ENCODE peak calls at places on chromosomes 2 and 18, in six cellular contexts. One of them, this sample, is unnamed.

GRCh38 chr2:151766421-151767153 is 32.3 kb upstream of the NEB start:
- DNase-seq in left colon: no peak
- DNase-seq in T-helper 17 cell: no peak
- DNase-seq in iris pigment epithelial cell: peak
- DNase-seq in MM.1S: no peak
- DNase-seq in RKO: no peak
- DNase-seq in this sample: no peak

GRCh38 chr2:127004893-127005600 is 101.9 kb downstream of the BIN1 start:
- DNase-seq in iris pigment epithelial cell: no peak
- DNase-seq in RKO: no peak
- DNase-seq in T-helper 17 cell: no peak
- DNase-seq in MM.1S: no peak
- DNase-seq in left colon: no peak
- DNase-seq in this sample: no peak

GRCh38 chr2:85754313-85755095 is 713 bp downstream of the ATOH8 start:
- DNase-seq in T-helper 17 cell: no peak
- DNase-seq in left colon: peak
- DNase-seq in iris pigment epithelial cell: peak
- DNase-seq in RKO: no peak
- DNase-seq in MM.1S: peak
- DNase-seq in this sample: peak

GRCh38 chr2:238461051-238461450 is 34.3 kb downstream of the ASB1 start:
- DNase-seq in RKO: no peak
- DNase-seq in T-helper 17 cell: no peak
- DNase-seq in MM.1S: no peak
- DNase-seq in iris pigment epithelial cell: no peak
- DNase-seq in left colon: no peak
- DNase-seq in this sample: no peak

GRCh38 chr18:53657257-53657656 is 567.2 kb downstream of the MBD2 start:
- DNase-seq in left colon: no peak
- DNase-seq in T-helper 17 cell: no peak
- DNase-seq in RKO: no peak
- DNase-seq in iris pigment epithelial cell: no peak
- DNase-seq in MM.1S: no peak
- DNase-seq in this sample: no peak

GRCh38 chr2:201600906-201601305 is 42.4 kb downstream of the TMEM237 start:
- DNase-seq in MM.1S: no peak
- DNase-seq in left colon: no peak
- DNase-seq in T-helper 17 cell: no peak
- DNase-seq in iris pigment epithelial cell: peak
- DNase-seq in RKO: no peak
- DNase-seq in this sample: no peak

GRCh38 chr2:403682-404081 is 115.8 kb upstream of the ALKAL2 start:
- DNase-seq in T-helper 17 cell: no peak
- DNase-seq in MM.1S: no peak
- DNase-seq in left colon: no peak
- DNase-seq in iris pigment epithelial cell: no peak
- DNase-seq in RKO: no peak
- DNase-seq in this sample: no peak

GRCh38 chr18:69400976-69401474 is 337 bp downstream of the DOK6 start:
- DNase-seq in iris pigment epithelial cell: peak
- DNase-seq in RKO: no peak
- DNase-seq in MM.1S: no peak
- DNase-seq in left colon: no peak
- DNase-seq in T-helper 17 cell: no peak
- DNase-seq in this sample: no peak

GRCh38 chr2:158953454-158953853 is 15.0 kb upstream of the TANC1 start:
- DNase-seq in iris pigment epithelial cell: peak
- DNase-seq in T-helper 17 cell: no peak
- DNase-seq in left colon: no peak
- DNase-seq in RKO: no peak
- DNase-seq in MM.1S: no peak
- DNase-seq in this sample: peak

GRCh38 chr2:197515277-197515797 is 529 bp upstream of the MOB4 start:
- DNase-seq in RKO: peak
- DNase-seq in iris pigment epithelial cell: peak
- DNase-seq in T-helper 17 cell: no peak
- DNase-seq in MM.1S: peak
- DNase-seq in left colon: no peak
- DNase-seq in this sample: peak

GRCh38 chr2:63124850-63125249 is 74.2 kb downstream of the OTX1 start:
- DNase-seq in MM.1S: no peak
- DNase-seq in RKO: no peak
- DNase-seq in T-helper 17 cell: no peak
- DNase-seq in left colon: no peak
- DNase-seq in iris pigment epithelial cell: no peak
- DNase-seq in this sample: no peak

GRCh38 chr2:189674374-189675112 is at the start of gene ANKAR:
- DNase-seq in left colon: peak
- DNase-seq in iris pigment epithelial cell: peak
- DNase-seq in T-helper 17 cell: peak
- DNase-seq in MM.1S: peak
- DNase-seq in RKO: peak
- DNase-seq in this sample: peak

GRCh38 chr2:213232649-213233437 is 51.4 kb upstream of the SPAG16 start:
- DNase-seq in MM.1S: peak
- DNase-seq in T-helper 17 cell: no peak
- DNase-seq in left colon: peak
- DNase-seq in iris pigment epithelial cell: peak
- DNase-seq in RKO: no peak
- DNase-seq in this sample: no peak

GRCh38 chr2:129400825-129401224 is 578.6 kb upstream of the RAB6C start:
- DNase-seq in T-helper 17 cell: no peak
- DNase-seq in iris pigment epithelial cell: no peak
- DNase-seq in MM.1S: no peak
- DNase-seq in left colon: no peak
- DNase-seq in RKO: no peak
- DNase-seq in this sample: no peak

GRCh38 chr2:36178384-36178783 is 177.2 kb upstream of the CRIM1 start:
- DNase-seq in iris pigment epithelial cell: peak
- DNase-seq in MM.1S: no peak
- DNase-seq in RKO: no peak
- DNase-seq in left colon: no peak
- DNase-seq in T-helper 17 cell: no peak
- DNase-seq in this sample: no peak

GRCh38 chr18:11237484-11237883 is 88.1 kb upstream of the PIEZO2 start:
- DNase-seq in iris pigment epithelial cell: no peak
- DNase-seq in MM.1S: no peak
- DNase-seq in RKO: no peak
- DNase-seq in T-helper 17 cell: no peak
- DNase-seq in left colon: no peak
- DNase-seq in this sample: no peak

GRCh38 chr2:42602218-42602936 is 33.9 kb downstream of the MTA3 start:
- DNase-seq in left colon: no peak
- DNase-seq in iris pigment epithelial cell: peak
- DNase-seq in MM.1S: no peak
- DNase-seq in T-helper 17 cell: no peak
- DNase-seq in RKO: no peak
- DNase-seq in this sample: no peak

GRCh38 chr2:86787701-86788100 is 3.0 kb downstream of the CD8A start:
- DNase-seq in MM.1S: no peak
- DNase-seq in iris pigment epithelial cell: no peak
- DNase-seq in left colon: no peak
- DNase-seq in T-helper 17 cell: no peak
- DNase-seq in RKO: no peak
- DNase-seq in this sample: no peak

GRCh38 chr2:43759195-43759594 is 14.6 kb upstream of the DYNC2LI1 start:
- DNase-seq in iris pigment epithelial cell: peak
- DNase-seq in left colon: no peak
- DNase-seq in MM.1S: no peak
- DNase-seq in T-helper 17 cell: no peak
- DNase-seq in RKO: peak
- DNase-seq in this sample: no peak

GRCh38 chr2:70923378-70924015 is 12.2 kb upstream of the ATP6V1B1 start:
- DNase-seq in T-helper 17 cell: no peak
- DNase-seq in iris pigment epithelial cell: no peak
- DNase-seq in left colon: no peak
- DNase-seq in MM.1S: peak
- DNase-seq in RKO: peak
- DNase-seq in this sample: no peak

GRCh38 chr18:34947711-34948125 is 93.5 kb upstream of the MAPRE2 start:
- DNase-seq in RKO: peak
- DNase-seq in T-helper 17 cell: no peak
- DNase-seq in iris pigment epithelial cell: peak
- DNase-seq in left colon: no peak
- DNase-seq in MM.1S: no peak
- DNase-seq in this sample: no peak

GRCh38 chr2:226304308-226304707 is 495.3 kb downstream of the IRS1 start:
- DNase-seq in RKO: no peak
- DNase-seq in left colon: no peak
- DNase-seq in T-helper 17 cell: no peak
- DNase-seq in iris pigment epithelial cell: no peak
- DNase-seq in MM.1S: no peak
- DNase-seq in this sample: no peak

GRCh38 chr2:196075196-196075595 is 6.6 kb upstream of the DNAH7 start:
- DNase-seq in iris pigment epithelial cell: no peak
- DNase-seq in MM.1S: no peak
- DNase-seq in RKO: no peak
- DNase-seq in left colon: no peak
- DNase-seq in T-helper 17 cell: no peak
- DNase-seq in this sample: no peak

GRCh38 chr2:227370791-227371312 is 8.3 kb downstream of the TM4SF20 start:
- DNase-seq in T-helper 17 cell: no peak
- DNase-seq in left colon: no peak
- DNase-seq in iris pigment epithelial cell: peak
- DNase-seq in MM.1S: no peak
- DNase-seq in RKO: no peak
- DNase-seq in this sample: no peak

GRCh38 chr2:182324665-182325064 is 102.2 kb downstream of the PDE1A start:
- DNase-seq in MM.1S: no peak
- DNase-seq in left colon: no peak
- DNase-seq in T-helper 17 cell: no peak
- DNase-seq in RKO: no peak
- DNase-seq in iris pigment epithelial cell: peak
- DNase-seq in this sample: no peak